ENCODE peak calls at places on chromosomes 13 and 19, in seven cellular contexts. B is SK-N-SH; Z is heart left ventricle; I is GM23248; X is astrocyte; P is CD4-positive, CD25-positive, alpha-beta regulatory T cell; F is right lobe of liver. C is an unnamed sample. For H3K4me1, the result is how much of the 10 kb centered on the place peaks cover.

GRCh38 chr19:20612711-20613316 is 47.2 kb upstream of the ZNF737 start:
- DNase-seq in I (no peak), X (no peak), P (no peak), Z (no peak), F (no peak), B (no peak), C (no peak)

GRCh38 chr13:85386424-85386823 is 412.8 kb downstream of the SLITRK6 start:
- DNase-seq in P (no peak), X (no peak), F (no peak), Z (no peak), I (no peak), B (peak), C (no peak)

GRCh38 chr13:31322025-31322424 is 122.2 kb downstream of the B3GLCT start:
- DNase-seq in Z (peak), X (no peak), P (no peak), I (peak), B (no peak), F (no peak), C (no peak)

GRCh38 chr19:34176581-34176980 is 4.3 kb downstream of the LSM14A start:
- DNase-seq in B (no peak), X (no peak), I (no peak), P (no peak), F (no peak), Z (no peak), C (no peak)

GRCh38 chr13:64234255-64234654 is 2818.6 kb upstream of the PCDH20 start:
- DNase-seq in B (no peak), F (no peak), P (no peak), Z (no peak), X (peak), I (no peak), C (no peak)

GRCh38 chr13:41554626-41555386 is 97.5 kb downstream of the RGCC start:
- DNase-seq in P (peak), X (no peak), Z (no peak), F (no peak), I (no peak), B (no peak), C (no peak)

GRCh38 chr19:5903502-5904301 is at the start of gene NDUFA11:
- DNase-seq in F (peak), X (no peak), I (peak), Z (peak), B (peak), P (peak), C (peak)

GRCh38 chr13:47549219-47549752 is 451.8 kb downstream of the SUCLA2 start:
- DNase-seq in P (no peak), Z (no peak), B (no peak), F (no peak), X (no peak), I (peak), C (no peak)

GRCh38 chr13:39257642-39258041 is 219.4 kb downstream of the NHLRC3 start:
- DNase-seq in B (no peak), I (no peak), X (no peak), Z (peak), P (no peak), F (no peak), C (no peak)

GRCh38 chr19:55542292-55542855 is 3.0 kb downstream of the SBK3 start:
- DNase-seq in X (no peak), P (no peak), I (no peak), B (no peak), Z (no peak), F (no peak), C (no peak)

GRCh38 chr13:44112700-44113329 is 233.1 kb downstream of the LACC1 start:
- DNase-seq in I (no peak), P (no peak), F (no peak), B (no peak), X (no peak), Z (no peak), C (no peak)

GRCh38 chr19:29687897-29688728 is 22.9 kb downstream of the PLEKHF1 start:
- DNase-seq in X (peak), Z (no peak), B (no peak), F (no peak), P (no peak), I (peak), C (no peak)

GRCh38 chr19:45051929-45052579 is 13.2 kb downstream of the CLASRP start:
- DNase-seq in X (no peak), F (no peak), Z (no peak), B (no peak), I (no peak), P (no peak), C (no peak)

GRCh38 chr19:45046355-45046754 is 7.5 kb downstream of the CLASRP start:
- DNase-seq in Z (no peak), X (no peak), B (no peak), I (no peak), F (no peak), P (no peak), C (no peak)

GRCh38 chr19:45047188-45047797 is 8.4 kb downstream of the CLASRP start:
- DNase-seq in F (no peak), X (no peak), I (no peak), P (peak), Z (no peak), B (no peak), C (no peak)

GRCh38 chr19:45049073-45049736 is 10.4 kb downstream of the CLASRP start:
- DNase-seq in P (no peak), B (no peak), I (no peak), X (no peak), Z (peak), F (peak), C (no peak)

DNA sequence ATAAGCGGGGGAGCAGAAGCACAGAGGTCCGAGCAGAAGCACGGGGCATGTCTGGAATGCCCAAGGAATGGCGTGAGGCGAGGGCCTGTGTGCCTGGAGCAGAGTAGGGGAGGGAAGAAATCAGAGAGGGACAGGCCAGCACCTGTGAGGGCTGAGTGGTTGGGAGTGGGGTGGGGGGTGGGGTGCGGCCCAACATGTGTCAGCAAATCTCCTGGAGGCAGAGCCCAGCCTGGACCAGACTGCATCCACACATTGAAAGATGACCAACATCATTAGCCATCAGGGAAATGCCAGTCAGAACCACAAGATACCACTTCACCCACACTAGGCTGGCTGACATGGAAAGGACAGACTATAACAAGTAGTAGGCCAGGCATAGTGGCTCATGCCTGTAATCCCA is 11.2 kb downstream of the CLASRP start:
- DNase-seq in F (no peak), X (no peak), P (no peak), B (no peak), I (peak), Z (no peak), C (no peak)
- H3K4me1 ChIP-seq in F (under half), X (under half), P (under half), B (under half), I (under half), Z (under half), C (under half)

GRCh38 chr19:14515501-14516047 is 2.6 kb downstream of the DNAJB1 start:
- DNase-seq in B (no peak), P (no peak), X (no peak), F (no peak), I (no peak), Z (no peak), C (no peak)
- H3K4me1 ChIP-seq in B (under half), P (half or more), X (under half), F (half or more), I (under half), Z (half or more), C (half or more)

DNA sequence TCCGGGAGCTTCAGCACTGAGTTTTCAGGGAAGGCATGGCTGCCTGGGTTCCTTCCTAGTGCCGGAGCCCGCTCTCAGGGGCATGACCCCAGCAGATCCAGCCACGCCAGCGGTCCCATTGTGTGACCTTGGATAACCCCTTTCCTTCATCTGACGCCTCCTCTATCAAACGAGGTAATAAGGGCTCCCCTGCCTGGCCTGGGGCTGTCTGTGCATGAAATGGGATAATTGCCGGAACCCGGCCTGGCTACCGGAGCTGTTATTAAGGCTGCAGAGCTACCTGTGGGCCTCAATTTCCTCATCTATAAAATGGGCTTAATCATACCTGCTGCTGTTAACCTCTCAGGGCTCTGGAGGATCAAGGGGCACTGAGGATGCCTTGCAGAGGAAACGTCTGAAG is 18.3 kb upstream of the NFIC start:
- DNase-seq in P (no peak), X (no peak), F (no peak), Z (no peak), I (no peak), B (no peak), C (no peak)
- H3K4me1 ChIP-seq in P (under half), X (under half), F (under half), Z (under half), I (under half), B (under half), C (under half)

DNA sequence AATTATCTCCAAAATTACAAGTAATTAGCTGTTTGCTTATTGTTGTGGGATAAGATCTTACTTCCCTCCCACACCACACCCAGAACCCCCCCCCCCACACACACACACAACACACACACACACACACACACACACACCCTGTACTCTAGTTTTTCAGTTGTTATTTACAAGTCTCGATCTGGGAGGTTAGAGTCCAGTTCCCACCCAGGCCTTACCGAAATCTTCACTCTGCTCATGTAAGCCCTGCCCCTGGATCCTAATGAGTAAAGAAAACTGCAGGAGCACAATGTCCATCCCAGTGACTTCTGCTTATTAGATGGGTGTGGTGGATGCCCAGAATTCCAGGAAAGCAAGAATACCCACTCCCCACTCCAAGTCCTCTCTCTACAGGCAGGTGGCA is 23.0 kb downstream of the STARD13 start:
- DNase-seq in P (no peak), X (no peak), B (no peak), F (no peak), Z (no peak), I (no peak), C (no peak)
- H3K4me1 ChIP-seq in P (under half), X (under half), B (under half), F (half or more), Z (half or more), I (half or more), C (half or more)

GRCh38 chr19:18494267-18494607 is 27.6 kb downstream of the ELL start:
- DNase-seq in X (peak), Z (no peak), P (no peak), I (peak), B (no peak), F (no peak), C (no peak)

GRCh38 chr19:18493440-18494266 is 28.2 kb downstream of the ELL start:
- DNase-seq in I (no peak), X (no peak), B (no peak), F (no peak), P (no peak), Z (peak), C (no peak)

GRCh38 chr19:18496980-18497256 is 25.0 kb downstream of the ELL start:
- DNase-seq in P (no peak), I (no peak), Z (no peak), B (no peak), X (no peak), F (no peak), C (no peak)

GRCh38 chr19:18496167-18496979 is 25.5 kb downstream of the ELL start:
- DNase-seq in I (peak), Z (no peak), B (no peak), F (peak), P (peak), X (peak), C (peak)

DNA sequence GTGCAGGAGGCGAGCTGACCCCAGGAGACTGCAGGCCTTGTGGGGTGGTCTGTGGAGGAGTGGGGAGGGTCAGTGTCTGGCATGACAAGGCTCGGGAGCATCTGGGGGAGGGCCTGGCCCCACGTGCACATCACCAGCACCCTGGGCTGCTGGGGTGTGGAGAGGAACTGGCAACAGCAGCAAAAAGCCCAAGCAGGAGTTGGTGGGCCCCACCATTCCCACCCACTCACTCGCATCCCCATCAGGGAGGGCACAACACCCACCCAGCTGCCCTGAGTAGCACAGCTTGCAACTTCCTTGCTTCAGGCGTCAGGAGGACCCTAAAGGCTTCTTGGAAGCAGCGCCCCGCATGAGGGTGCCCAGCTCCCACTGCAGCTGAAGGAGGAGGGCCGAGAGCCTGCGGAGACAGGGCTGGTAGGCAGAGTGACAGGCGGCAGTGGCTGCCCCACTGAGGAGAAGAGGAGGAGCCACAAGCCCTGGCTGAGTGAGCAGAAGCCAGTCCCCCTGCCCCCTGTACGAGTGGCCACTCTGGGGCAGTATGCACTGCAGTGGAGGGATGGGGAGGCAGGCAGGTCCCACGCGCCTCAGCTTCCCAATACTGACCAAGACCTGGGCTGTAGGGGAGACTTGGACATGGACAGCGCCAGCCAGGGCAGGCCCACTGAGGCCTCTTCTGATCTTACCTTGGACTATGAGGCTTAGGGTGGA is 26.5 kb downstream of the ELL start:
- DNase-seq in Z (no peak), X (no peak), I (no peak), F (no peak), B (peak), P (no peak), C (no peak)
- H3K4me1 ChIP-seq in Z (half or more), X (under half), I (under half), F (under half), B (under half), P (half or more), C (half or more)

GRCh38 chr13:23254506-23254905 is 73.7 kb downstream of the SGCG start:
- DNase-seq in I (no peak), Z (no peak), B (no peak), X (no peak), P (no peak), F (no peak), C (no peak)
- H3K4me1 ChIP-seq in I (under half), Z (under half), B (under half), X (under half), P (under half), F (under half), C (under half)

GRCh38 chr13:97259787-97260641 is 37.9 kb downstream of the MBNL2 start:
- DNase-seq in Z (peak), P (no peak), X (peak), B (no peak), I (peak), F (no peak), C (no peak)

GRCh38 chr13:97263160-97263559 is 41.0 kb downstream of the MBNL2 start:
- DNase-seq in B (no peak), I (no peak), F (no peak), X (no peak), Z (no peak), P (no peak), C (no peak)

GRCh38 chr13:97261254-97262015 is 39.3 kb downstream of the MBNL2 start:
- DNase-seq in F (no peak), P (peak), X (no peak), Z (peak), I (no peak), B (no peak), C (no peak)

GRCh38 chr13:97264663-97265062 is 42.5 kb downstream of the MBNL2 start:
- DNase-seq in Z (no peak), B (no peak), P (no peak), F (no peak), X (no peak), I (no peak), C (no peak)

DNA sequence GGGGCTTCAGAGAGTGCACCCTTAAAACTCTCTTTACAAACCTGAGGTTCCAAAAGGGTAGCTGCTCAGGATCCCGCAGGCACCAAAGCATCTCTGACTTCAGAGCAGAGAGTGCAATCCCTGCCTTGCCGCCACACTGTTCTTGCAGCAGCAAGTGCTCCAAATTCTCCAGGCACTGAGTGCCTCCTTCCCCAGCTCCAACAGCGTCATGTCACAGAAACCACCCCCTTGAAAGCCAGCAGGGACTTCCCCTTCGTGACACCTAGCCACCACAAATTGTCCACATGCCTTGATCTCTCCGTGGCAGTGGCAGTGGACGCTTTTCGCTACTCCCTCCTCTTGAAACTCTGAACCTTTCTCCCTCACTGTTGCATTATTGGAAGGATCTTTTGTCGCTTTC is 39.9 kb downstream of the MBNL2 start:
- DNase-seq in B (no peak), I (no peak), F (no peak), P (no peak), Z (peak), X (no peak), C (no peak)
- H3K4me1 ChIP-seq in B (under half), I (under half), F (half or more), P (under half), Z (half or more), X (under half), C (half or more)

DNA sequence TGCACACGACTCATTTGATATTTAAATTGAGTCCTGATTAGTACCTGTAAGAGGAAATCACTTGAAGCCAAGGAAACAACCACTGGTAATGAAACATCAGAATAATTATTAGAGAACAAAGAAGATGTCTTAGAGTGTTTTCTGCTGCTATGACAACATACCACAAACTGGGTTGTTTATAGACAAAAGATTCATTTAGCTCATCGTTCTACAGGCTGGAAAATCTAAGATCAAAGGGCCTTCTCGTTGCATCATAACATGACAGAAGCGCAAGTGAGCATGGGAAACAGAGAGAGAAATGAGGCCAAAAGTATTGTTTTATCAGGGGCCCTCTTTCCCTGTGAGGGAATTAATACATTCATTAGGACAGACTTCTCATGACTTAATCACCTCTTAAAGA is 1024.0 kb upstream of the PCDH9 start:
- DNase-seq in X (no peak), I (no peak), B (no peak), F (no peak), P (no peak), Z (no peak), C (no peak)
- H3K4me1 ChIP-seq in X (under half), I (under half), B (under half), F (under half), P (under half), Z (under half), C (under half)

C was measured in lower lobe of right lung.